ENCODE peak calls at places on chromosomes 1 and 21, in six cellular contexts. K is astrocyte of the spinal cord, A is BE2C, F is sigmoid colon, S is AG09309, W is esophagus squamous epithelium. U is an unnamed sample.

GRCh38 chr1:225748479-225748878 is 29.1 kb upstream of the SRP9 start:
- DNase-seq in K (no peak), A (no peak), W (no peak), F (no peak), S (no peak), U (no peak)

GRCh38 chr1:202170726-202171125 is 10.3 kb upstream of the PTPN7 start:
- DNase-seq in S (no peak), W (no peak), A (no peak), K (no peak), F (no peak), U (no peak)

GRCh38 chr1:185926562-185926961 is 192.4 kb downstream of the HMCN1 start:
- DNase-seq in A (no peak), S (no peak), K (peak; percentile 50), W (no peak), F (no peak), U (no peak)

GRCh38 chr1:145858238-145858936 is 494 bp downstream of the PIAS3 start:
- DNase-seq in A (peak; percentile 81), S (no peak), K (peak; percentile 22), F (peak; percentile 83), W (peak; percentile 19), U (no peak)

GRCh38 chr1:12604114-12604874 is 13.7 kb downstream of the DHRS3 start:
- DNase-seq in K (peak; percentile 93), F (no peak), A (peak; percentile 55), S (peak; percentile 97), W (no peak), U (peak; percentile 96)

GRCh38 chr1:156781585-156782186 is 14.4 kb downstream of the PRCC start:
- DNase-seq in K (peak; percentile 38), S (no peak), F (peak; percentile 47), W (no peak), A (no peak), U (no peak)

GRCh38 chr21:35933466-35933865 is 126.9 kb downstream of the SETD4 start:
- DNase-seq in S (peak; percentile 79), K (peak; percentile 87), A (no peak), F (peak; percentile 86), W (no peak), U (peak; percentile 90)

GRCh38 chr1:15684042-15684461 is at the start of gene PLEKHM2:
- DNase-seq in W (no peak), F (no peak), A (peak; percentile 52), S (no peak), K (no peak), U (no peak)

GRCh38 chr1:80582980-80583379 is 1217.8 kb upstream of the ADGRL2 start:
- DNase-seq in A (no peak), W (no peak), F (no peak), K (peak; percentile 40), S (no peak), U (no peak)

GRCh38 chr1:214438530-214438929 is 112.9 kb downstream of the PTPN14 start:
- DNase-seq in W (no peak), A (no peak), F (no peak), K (no peak), S (no peak), U (no peak)

GRCh38 chr1:31571340-31572295 is 4.7 kb upstream of the TINAGL1 start:
- DNase-seq in S (no peak), K (no peak), A (no peak), W (no peak), F (peak; percentile 28), U (no peak)

GRCh38 chr1:67211589-67212563 is 45.6 kb downstream of the IL23R start:
- DNase-seq in A (peak; percentile 20), S (no peak), K (peak; percentile 28), W (no peak), F (no peak), U (no peak)
- TF ChIP-seq CTCF in A (peak; percentile 62), S (peak; percentile 63), K (peak; percentile 72), W (peak; percentile 50), F (no peak), U (peak; percentile 63)

GRCh38 chr1:217333939-217334338 is 297.0 kb downstream of the GPATCH2 start:
- DNase-seq in F (no peak), K (peak; percentile 6), A (peak; percentile 52), W (no peak), S (no peak), U (no peak)
- TF ChIP-seq CTCF in F (no peak), K (peak; percentile 70), A (peak; percentile 91), W (no peak), S (peak; percentile 65), U (peak; percentile 68)

GRCh38 chr1:46690931-46691411 is 19.3 kb downstream of the TEX38 start:
- DNase-seq in W (no peak), A (no peak), F (no peak), K (no peak), S (no peak), U (no peak)

GRCh38 chr1:46692806-46693770 is 21.4 kb downstream of the TEX38 start:
- DNase-seq in K (no peak), W (no peak), A (no peak), F (no peak), S (no peak), U (no peak)

GRCh38 chr1:46689326-46689725 is 17.7 kb downstream of the TEX38 start:
- DNase-seq in A (no peak), K (no peak), W (no peak), F (no peak), S (no peak), U (no peak)

GRCh38 chr1:46689897-46690296 is 18.2 kb downstream of the TEX38 start:
- DNase-seq in A (no peak), W (no peak), S (no peak), F (no peak), K (no peak), U (no peak)

GRCh38 chr1:46691997-46692790 is 20.5 kb downstream of the TEX38 start:
- DNase-seq in K (no peak), F (no peak), A (no peak), S (no peak), W (no peak), U (no peak)
- TF ChIP-seq CTCF in K (peak; percentile 12), F (no peak), A (no peak), S (peak; percentile 22), W (no peak), U (no peak)

DNA sequence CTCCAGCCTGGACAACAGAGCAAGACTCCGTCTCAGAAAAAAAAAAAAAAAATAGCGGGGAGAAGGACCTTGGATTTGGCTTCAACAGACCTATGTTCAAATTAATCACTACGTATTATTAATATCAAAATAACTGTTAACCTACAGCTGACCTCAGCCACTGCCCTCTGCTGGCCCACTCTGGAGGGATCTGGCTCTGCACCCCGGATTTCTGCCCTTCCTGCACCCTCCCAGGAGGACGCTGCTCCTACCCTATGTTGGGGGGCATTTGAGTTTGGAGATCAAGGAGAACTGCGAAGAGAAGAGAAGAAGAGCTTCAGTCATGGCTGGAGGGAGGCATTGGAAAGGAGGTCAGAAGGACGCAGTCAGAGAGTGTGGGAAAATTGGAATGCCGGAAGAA is 96.7 kb downstream of the PSMG1 start:
- DNase-seq in S (no peak), K (no peak), W (no peak), F (no peak), A (no peak), U (no peak)
- TF ChIP-seq CTCF in S (no peak), K (peak; percentile 16), W (no peak), F (no peak), A (peak; percentile 16), U (peak; percentile 10)

DNA sequence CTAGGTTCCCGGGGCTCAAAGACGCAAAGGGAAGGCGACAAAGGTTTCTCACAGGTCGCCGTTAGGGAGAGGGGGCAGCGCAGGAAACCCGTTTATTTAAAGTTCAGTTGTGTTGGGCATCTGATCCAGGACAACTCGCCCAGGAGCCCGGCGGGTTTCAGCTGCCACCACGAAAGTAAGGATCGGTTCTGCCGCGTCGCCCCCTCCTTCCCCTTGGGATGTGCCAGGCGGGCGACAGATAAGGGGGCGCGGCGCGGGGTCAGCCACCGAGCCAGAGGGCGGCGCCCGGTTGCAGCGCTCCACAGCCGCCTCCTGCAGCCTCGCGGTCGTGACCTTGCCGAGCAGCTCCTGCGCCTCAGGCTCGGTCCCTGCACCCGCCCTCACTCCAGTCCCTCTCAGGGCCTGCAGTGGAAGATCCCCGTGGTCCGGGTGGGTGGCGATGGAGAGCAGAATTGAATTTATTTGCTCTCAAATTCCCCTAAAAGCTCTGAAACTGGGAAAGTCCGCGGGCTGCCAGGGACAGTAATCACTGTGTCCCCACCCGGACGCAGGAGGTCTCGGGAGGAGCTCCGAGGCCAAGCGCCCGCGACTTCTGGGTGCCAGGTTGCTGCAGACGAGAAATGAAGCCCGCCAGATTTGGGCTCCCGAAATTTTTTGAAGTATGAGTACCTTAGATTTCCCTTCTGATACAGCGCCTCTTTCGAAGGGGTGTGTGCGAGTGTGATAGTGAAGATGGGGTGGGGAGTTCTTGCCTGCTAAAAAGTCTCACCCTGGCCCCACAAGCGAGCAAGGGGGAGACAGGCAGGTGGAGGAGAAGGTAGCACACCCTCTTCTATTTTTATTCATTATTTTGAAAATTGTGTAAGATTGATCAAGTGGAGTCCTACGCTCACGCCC is 28.4 kb upstream of the NFIA start:
- DNase-seq in W (no peak), S (no peak), K (no peak), F (peak; percentile 68), A (peak; percentile 31), U (no peak)
- TF ChIP-seq CTCF in W (no peak), S (no peak), K (no peak), F (no peak), A (no peak), U (no peak)

U was measured in HFF-Myc.